ENCODE peak calls at places on chromosomes 2 and 18, in four cellular contexts. One of them, this sample, is unnamed.

GRCh38 chr2:112474844-112475486 is 7.0 kb upstream of the TTL start:
- DNase-seq in NCI-H1930: no peak
- DNase-seq in LoVo: no peak
- DNase-seq in effector memory CD8-positive, alpha-beta T cell: no peak
- DNase-seq in this sample: no peak

GRCh38 chr2:11123856-11124759 is 31.2 kb upstream of the SLC66A3 start:
- DNase-seq in NCI-H1930: peak
- DNase-seq in LoVo: peak
- DNase-seq in effector memory CD8-positive, alpha-beta T cell: peak
- DNase-seq in this sample: peak

GRCh38 chr2:41445865-41446264 is 602.0 kb upstream of the PKDCC start:
- DNase-seq in NCI-H1930: no peak
- DNase-seq in LoVo: no peak
- DNase-seq in effector memory CD8-positive, alpha-beta T cell: no peak
- DNase-seq in this sample: no peak

GRCh38 chr18:59039449-59039848 is 100.2 kb upstream of the SEC11C start:
- DNase-seq in NCI-H1930: no peak
- DNase-seq in LoVo: no peak
- DNase-seq in effector memory CD8-positive, alpha-beta T cell: no peak
- DNase-seq in this sample: no peak

GRCh38 chr2:20675701-20676352 is 8.9 kb downstream of the GDF7 start:
- DNase-seq in NCI-H1930: no peak
- DNase-seq in LoVo: no peak
- DNase-seq in effector memory CD8-positive, alpha-beta T cell: no peak
- DNase-seq in this sample: peak

GRCh38 chr18:48099481-48100167 is 169.2 kb upstream of the SMAD2 start:
- DNase-seq in NCI-H1930: no peak
- DNase-seq in LoVo: no peak
- DNase-seq in effector memory CD8-positive, alpha-beta T cell: no peak
- DNase-seq in this sample: no peak

GRCh38 chr18:59265246-59266018 is 7.8 kb downstream of the RAX start:
- DNase-seq in NCI-H1930: peak
- DNase-seq in LoVo: no peak
- DNase-seq in effector memory CD8-positive, alpha-beta T cell: no peak
- DNase-seq in this sample: peak

GRCh38 chr2:215654177-215654850 is 218.4 kb upstream of the FN1 start:
- DNase-seq in NCI-H1930: no peak
- DNase-seq in LoVo: no peak
- DNase-seq in effector memory CD8-positive, alpha-beta T cell: no peak
- DNase-seq in this sample: no peak

GRCh38 chr2:64455545-64455944 is 1.6 kb downstream of the LGALSL start:
- DNase-seq in NCI-H1930: no peak
- DNase-seq in LoVo: peak
- DNase-seq in effector memory CD8-positive, alpha-beta T cell: no peak
- DNase-seq in this sample: no peak

GRCh38 chr2:75481041-75481836 is 79.5 kb downstream of the EVA1A start:
- DNase-seq in NCI-H1930: peak
- DNase-seq in LoVo: no peak
- DNase-seq in effector memory CD8-positive, alpha-beta T cell: no peak
- DNase-seq in this sample: peak

GRCh38 chr2:241009601-241010530 is 11.4 kb downstream of the SNED1 start:
- DNase-seq in NCI-H1930: no peak
- DNase-seq in LoVo: no peak
- DNase-seq in effector memory CD8-positive, alpha-beta T cell: no peak
- DNase-seq in this sample: peak

GRCh38 chr2:102235491-102235890 is 48.7 kb downstream of the IL1RL2 start:
- DNase-seq in NCI-H1930: peak
- DNase-seq in LoVo: no peak
- DNase-seq in effector memory CD8-positive, alpha-beta T cell: no peak
- DNase-seq in this sample: peak

GRCh38 chr2:38700113-38700780 is 34.3 kb downstream of the GALM start:
- DNase-seq in NCI-H1930: no peak
- DNase-seq in LoVo: no peak
- DNase-seq in effector memory CD8-positive, alpha-beta T cell: no peak
- DNase-seq in this sample: no peak

GRCh38 chr2:197011777-197012641 is 85.5 kb upstream of the PGAP1 start:
- DNase-seq in NCI-H1930: peak
- DNase-seq in LoVo: peak
- DNase-seq in effector memory CD8-positive, alpha-beta T cell: no peak
- DNase-seq in this sample: peak

GRCh38 chr18:12745095-12745820 is 42.4 kb downstream of the PSMG2 start:
- DNase-seq in NCI-H1930: no peak
- DNase-seq in LoVo: no peak
- DNase-seq in effector memory CD8-positive, alpha-beta T cell: no peak
- DNase-seq in this sample: no peak

GRCh38 chr2:131043199-131044077 is 49.8 kb downstream of the FAM168B start:
- DNase-seq in NCI-H1930: no peak
- DNase-seq in LoVo: no peak
- DNase-seq in effector memory CD8-positive, alpha-beta T cell: no peak
- DNase-seq in this sample: no peak

GRCh38 chr2:203774760-203775159 is 68.3 kb downstream of the CD28 start:
- DNase-seq in NCI-H1930: no peak
- DNase-seq in LoVo: no peak
- DNase-seq in effector memory CD8-positive, alpha-beta T cell: no peak
- DNase-seq in this sample: no peak

GRCh38 chr2:179239838-179240237 is 24.8 kb downstream of the SESTD1 start:
- DNase-seq in NCI-H1930: no peak
- DNase-seq in LoVo: no peak
- DNase-seq in effector memory CD8-positive, alpha-beta T cell: no peak
- DNase-seq in this sample: no peak